ENCODE peak calls at places on chromosomes 12 and 14, in seven cellular contexts. G is Caco-2, L is astrocyte of the spinal cord, B is NB4, V is HFFc6, T is left lung, Q is transverse colon. H is an unnamed sample.
A peak's percentile ranks its signal among the peaks of the same experiment; 100 is the strongest.

GRCh38 chr12:122185494-122186082 is 2.7 kb downstream of the LRRC43 start:
- DNase-seq in G (no peak), L (no peak), B (no peak), V (no peak), T (no peak), Q (no peak), H (no peak)

GRCh38 chr12:51752490-51752889 is 96.0 kb downstream of the FIGNL2 start:
- DNase-seq in G (peak; percentile 82), L (peak; percentile 82), B (no peak), V (peak; percentile 91), T (no peak), Q (peak; percentile 27), H (peak; percentile 3)

GRCh38 chr14:52020866-52021717 is 31.7 kb downstream of the RTRAF start:
- DNase-seq in G (no peak), L (peak; percentile 55), B (no peak), V (no peak), T (no peak), Q (no peak), H (no peak)

GRCh38 chr12:132561784-132562156 is 48.6 kb downstream of the LRCOL1 start:
- DNase-seq in G (no peak), L (no peak), B (peak; percentile 65), V (no peak), T (no peak), Q (no peak), H (peak; percentile 84)

GRCh38 chr14:104111301-104112112 is 26.0 kb downstream of the ASPG start:
- DNase-seq in G (peak; percentile 31), L (no peak), B (no peak), V (no peak), T (peak; percentile 68), Q (peak; percentile 28), H (peak; percentile 2)

GRCh38 chr12:4992881-4993280 is 50.8 kb upstream of the KCNA5 start:
- DNase-seq in G (no peak), L (no peak), B (no peak), V (no peak), T (no peak), Q (no peak), H (no peak)

GRCh38 chr12:12807970-12808702 is 5.0 kb upstream of the DDX47 start:
- DNase-seq in G (no peak), L (peak; percentile 62), B (peak; percentile 85), V (no peak), T (no peak), Q (peak; percentile 60), H (no peak)

GRCh38 chr12:23222801-23223200 is 597.8 kb downstream of the ETNK1 start:
- DNase-seq in G (no peak), L (no peak), B (no peak), V (no peak), T (no peak), Q (no peak), H (no peak)

GRCh38 chr12:6212086-6212485 is 11.9 kb downstream of the CD9 start:
- DNase-seq in G (no peak), L (no peak), B (no peak), V (no peak), T (no peak), Q (no peak), H (no peak)

GRCh38 chr12:49537231-49537708 is 1.6 kb upstream of the KCNH3 start:
- DNase-seq in G (no peak), L (no peak), B (no peak), V (no peak), T (no peak), Q (no peak), H (no peak)

GRCh38 chr14:66624319-66624937 is 116.5 kb downstream of the GPHN start:
- DNase-seq in G (peak; percentile 55), L (peak; percentile 72), B (peak; percentile 65), V (peak; percentile 62), T (no peak), Q (peak; percentile 35), H (peak; percentile 62)

GRCh38 chr14:68377459-68377858 is 415.4 kb downstream of the ZFP36L1 start:
- DNase-seq in G (peak; percentile 61), L (no peak), B (peak; percentile 13), V (no peak), T (no peak), Q (peak; percentile 76), H (peak; percentile 44)

GRCh38 chr12:124385219-124385969 is 90.5 kb downstream of the RFLNA start:
- DNase-seq in G (no peak), L (peak; percentile 90), B (no peak), V (peak; percentile 89), T (no peak), Q (no peak), H (no peak)

GRCh38 chr14:61560323-61560722 is 135.0 kb upstream of the HIF1A start:
- DNase-seq in G (no peak), L (no peak), B (no peak), V (no peak), T (no peak), Q (no peak), H (no peak)

GRCh38 chr14:68269136-68269535 is 449.6 kb downstream of the RAD51B start:
- DNase-seq in G (no peak), L (peak; percentile 22), B (no peak), V (no peak), T (no peak), Q (no peak), H (no peak)

GRCh38 chr12:24839268-24839791 is 109.6 kb downstream of the BCAT1 start:
- DNase-seq in G (no peak), L (peak; percentile 56), B (no peak), V (peak; percentile 8), T (no peak), Q (peak; percentile 14), H (no peak)

GRCh38 chr12:38691164-38691563 is 214.2 kb downstream of the CPNE8 start:
- DNase-seq in G (no peak), L (no peak), B (no peak), V (no peak), T (no peak), Q (no peak), H (no peak)

GRCh38 chr12:26156996-26157395 is 32.2 kb upstream of the BHLHE41 start:
- DNase-seq in G (no peak), L (no peak), B (no peak), V (no peak), T (no peak), Q (no peak), H (no peak)

GRCh38 chr14:21026251-21026987 is 1.6 kb upstream of the NDRG2 start:
- DNase-seq in G (no peak), L (no peak), B (no peak), V (no peak), T (no peak), Q (no peak), H (no peak)

GRCh38 chr14:22358726-22359125 is 230.3 kb downstream of the DAD1 start:
- DNase-seq in G (no peak), L (no peak), B (no peak), V (no peak), T (no peak), Q (no peak), H (no peak)

GRCh38 chr12:31651893-31652521 is 7.5 kb upstream of the ETFBKMT start:
- DNase-seq in G (no peak), L (no peak), B (no peak), V (no peak), T (no peak), Q (no peak), H (no peak)

GRCh38 chr14:51539571-51540037 is 112.1 kb upstream of the FRMD6 start:
- DNase-seq in G (no peak), L (peak; percentile 94), B (no peak), V (peak; percentile 72), T (no peak), Q (no peak), H (peak; percentile 62)

GRCh38 chr12:131988054-131988796 is 38.5 kb downstream of the EP400 start:
- DNase-seq in G (no peak), L (no peak), B (no peak), V (no peak), T (no peak), Q (no peak), H (no peak)

GRCh38 chr14:90599748-90600507 is 203.1 kb downstream of the CALM1 start:
- DNase-seq in G (no peak), L (peak; percentile 24), B (no peak), V (no peak), T (no peak), Q (no peak), H (peak; percentile 14)

GRCh38 chr12:24378548-24379011 is 429.1 kb upstream of the SOX5 start:
- DNase-seq in G (no peak), L (peak; percentile 87), B (no peak), V (no peak), T (no peak), Q (no peak), H (no peak)

GRCh38 chr12:120950807-120951206 is 27.5 kb upstream of the HNF1A start:
- DNase-seq in G (no peak), L (no peak), B (no peak), V (no peak), T (no peak), Q (no peak), H (no peak)
- TF ChIP-seq CTCF in G (no peak), L (no peak), B (no peak), V (no peak), T (no peak), Q (no peak), H (no peak)

GRCh38 chr14:56514663-56515371 is 64.8 kb upstream of the TMEM260 start:
- DNase-seq in G (no peak), L (peak; percentile 3), B (peak; percentile 6), V (peak; percentile 27), T (no peak), Q (no peak), H (no peak)
- TF ChIP-seq CTCF in G (no peak), L (no peak), B (no peak), V (no peak), T (no peak), Q (no peak), H (no peak)

DNA sequence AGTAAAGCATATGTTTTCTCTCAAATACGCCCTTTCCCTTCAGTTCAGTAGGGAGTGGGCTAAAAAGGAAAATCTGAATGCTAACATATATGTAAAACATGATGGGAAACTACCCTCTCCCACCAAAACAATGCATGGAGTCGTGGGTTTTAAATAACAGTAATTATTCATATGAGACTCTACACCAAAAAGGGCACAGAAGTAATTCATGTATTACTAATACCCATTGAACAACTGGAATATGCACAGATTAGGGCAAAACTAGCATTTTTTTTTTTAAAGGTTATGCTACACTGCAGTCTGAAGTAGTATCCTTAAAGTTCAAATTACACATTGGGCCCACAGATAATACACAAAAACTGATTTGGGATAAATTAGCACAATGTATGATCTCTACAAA is 8.1 kb upstream of the ARID2 start:
- DNase-seq in G (no peak), L (no peak), B (no peak), V (no peak), T (no peak), Q (no peak), H (no peak)
- TF ChIP-seq CTCF in G (no peak), L (no peak), B (no peak), V (no peak), T (no peak), Q (no peak), H (no peak)

GRCh38 chr14:49134940-49135339 is 451.2 kb downstream of the RPS29 start:
- DNase-seq in G (no peak), L (no peak), B (peak; percentile 12), V (no peak), T (no peak), Q (no peak), H (no peak)
- TF ChIP-seq CTCF in G (no peak), L (no peak), B (peak; percentile 1), V (no peak), T (no peak), Q (no peak), H (no peak)